ENCODE peak calls at places on chromosome 16, in nine cellular contexts. One of them, this sample, is unnamed.

GRCh38 chr16:70777973-70778406 is 23.0 kb downstream of the VAC14 start:
- DNase-seq in mucosa of descending colon: peak; percentile 13
- DNase-seq in A549: peak; percentile 78
- DNase-seq in dorsolateral prefrontal cortex: no peak
- DNase-seq in activated CD8-positive, alpha-beta T cell treated with anti-CD3 and anti-CD28 coated beads for 36 hours: no peak
- DNase-seq in left lung: no peak
- DNase-seq in chondrocyte: no peak
- DNase-seq in natural killer cell: no peak
- DNase-seq in RWPE1: no peak
- DNase-seq in this sample: no peak

GRCh38 chr16:77896357-77896972 is 108.1 kb downstream of the VAT1L start:
- DNase-seq in left lung: no peak
- DNase-seq in dorsolateral prefrontal cortex: no peak
- DNase-seq in RWPE1: no peak
- DNase-seq in activated CD8-positive, alpha-beta T cell treated with anti-CD3 and anti-CD28 coated beads for 36 hours: no peak
- DNase-seq in A549: no peak
- DNase-seq in chondrocyte: no peak
- DNase-seq in mucosa of descending colon: no peak
- DNase-seq in natural killer cell: no peak
- DNase-seq in this sample: no peak

GRCh38 chr16:12089492-12090161 is 113.1 kb downstream of the SNX29 start:
- DNase-seq in dorsolateral prefrontal cortex: peak; percentile 51
- DNase-seq in A549: no peak
- DNase-seq in RWPE1: peak; percentile 44
- DNase-seq in left lung: peak; percentile 71
- DNase-seq in activated CD8-positive, alpha-beta T cell treated with anti-CD3 and anti-CD28 coated beads for 36 hours: peak; percentile 65
- DNase-seq in natural killer cell: no peak
- DNase-seq in mucosa of descending colon: peak; percentile 55
- DNase-seq in chondrocyte: no peak
- DNase-seq in this sample: peak; percentile 56

GRCh38 chr16:13238182-13238581 is 336.8 kb downstream of the SHISA9 start:
- DNase-seq in left lung: no peak
- DNase-seq in chondrocyte: no peak
- DNase-seq in activated CD8-positive, alpha-beta T cell treated with anti-CD3 and anti-CD28 coated beads for 36 hours: no peak
- DNase-seq in A549: no peak
- DNase-seq in mucosa of descending colon: no peak
- DNase-seq in RWPE1: no peak
- DNase-seq in natural killer cell: no peak
- DNase-seq in dorsolateral prefrontal cortex: no peak
- DNase-seq in this sample: no peak

GRCh38 chr16:20377181-20377580 is 24.7 kb upstream of the UMOD start:
- DNase-seq in chondrocyte: no peak
- DNase-seq in A549: no peak
- DNase-seq in natural killer cell: no peak
- DNase-seq in RWPE1: no peak
- DNase-seq in left lung: no peak
- DNase-seq in activated CD8-positive, alpha-beta T cell treated with anti-CD3 and anti-CD28 coated beads for 36 hours: no peak
- DNase-seq in mucosa of descending colon: no peak
- DNase-seq in dorsolateral prefrontal cortex: no peak
- DNase-seq in this sample: no peak

GRCh38 chr16:4847774-4848587 is 700 bp downstream of the UBN1 start:
- DNase-seq in RWPE1: peak; percentile 67
- DNase-seq in activated CD8-positive, alpha-beta T cell treated with anti-CD3 and anti-CD28 coated beads for 36 hours: peak; percentile 60
- DNase-seq in chondrocyte: no peak
- DNase-seq in A549: peak; percentile 45
- DNase-seq in mucosa of descending colon: peak; percentile 67
- DNase-seq in left lung: peak; percentile 53
- DNase-seq in natural killer cell: peak; percentile 18
- DNase-seq in dorsolateral prefrontal cortex: peak; percentile 56
- DNase-seq in this sample: no peak

GRCh38 chr16:65274576-65274975 is 152.7 kb upstream of the CDH11 start:
- DNase-seq in left lung: no peak
- DNase-seq in RWPE1: no peak
- DNase-seq in chondrocyte: no peak
- DNase-seq in activated CD8-positive, alpha-beta T cell treated with anti-CD3 and anti-CD28 coated beads for 36 hours: no peak
- DNase-seq in natural killer cell: no peak
- DNase-seq in mucosa of descending colon: no peak
- DNase-seq in dorsolateral prefrontal cortex: no peak
- DNase-seq in A549: no peak
- DNase-seq in this sample: no peak

GRCh38 chr16:53087101-53087500 is 32.3 kb downstream of the CHD9 start:
- DNase-seq in mucosa of descending colon: no peak
- DNase-seq in dorsolateral prefrontal cortex: no peak
- DNase-seq in chondrocyte: no peak
- DNase-seq in A549: no peak
- DNase-seq in activated CD8-positive, alpha-beta T cell treated with anti-CD3 and anti-CD28 coated beads for 36 hours: no peak
- DNase-seq in RWPE1: no peak
- DNase-seq in natural killer cell: no peak
- DNase-seq in left lung: no peak
- DNase-seq in this sample: no peak

GRCh38 chr16:86038923-86039310 is 140.0 kb downstream of the IRF8 start:
- DNase-seq in activated CD8-positive, alpha-beta T cell treated with anti-CD3 and anti-CD28 coated beads for 36 hours: peak; percentile 65
- DNase-seq in mucosa of descending colon: no peak
- DNase-seq in natural killer cell: no peak
- DNase-seq in dorsolateral prefrontal cortex: no peak
- DNase-seq in RWPE1: no peak
- DNase-seq in chondrocyte: peak; percentile 64
- DNase-seq in left lung: peak; percentile 22
- DNase-seq in A549: no peak
- DNase-seq in this sample: no peak

GRCh38 chr16:55842369-55843104 is 9.6 kb upstream of the CES1 start:
- DNase-seq in activated CD8-positive, alpha-beta T cell treated with anti-CD3 and anti-CD28 coated beads for 36 hours: peak; percentile 25
- DNase-seq in chondrocyte: no peak
- DNase-seq in dorsolateral prefrontal cortex: no peak
- DNase-seq in RWPE1: peak; percentile 58
- DNase-seq in left lung: no peak
- DNase-seq in natural killer cell: no peak
- DNase-seq in A549: peak; percentile 64
- DNase-seq in mucosa of descending colon: no peak
- DNase-seq in this sample: no peak

GRCh38 chr16:56357291-56357764 is 68.0 kb downstream of the AMFR start:
- DNase-seq in activated CD8-positive, alpha-beta T cell treated with anti-CD3 and anti-CD28 coated beads for 36 hours: no peak
- DNase-seq in A549: no peak
- DNase-seq in chondrocyte: no peak
- DNase-seq in mucosa of descending colon: peak; percentile 19
- DNase-seq in natural killer cell: peak; percentile 9
- DNase-seq in left lung: no peak
- DNase-seq in RWPE1: peak; percentile 30
- DNase-seq in dorsolateral prefrontal cortex: peak; percentile 42
- DNase-seq in this sample: peak; percentile 33

GRCh38 chr16:79598341-79599181 is 2.0 kb downstream of the MAF start:
- DNase-seq in A549: peak; percentile 66
- DNase-seq in RWPE1: no peak
- DNase-seq in mucosa of descending colon: peak; percentile 54
- DNase-seq in left lung: peak; percentile 64
- DNase-seq in activated CD8-positive, alpha-beta T cell treated with anti-CD3 and anti-CD28 coated beads for 36 hours: peak; percentile 56
- DNase-seq in dorsolateral prefrontal cortex: peak; percentile 59
- DNase-seq in natural killer cell: peak; percentile 48
- DNase-seq in chondrocyte: peak; percentile 90
- DNase-seq in this sample: peak; percentile 54

GRCh38 chr16:56606688-56607618 is 1.4 kb upstream of the MT2A start:
- DNase-seq in dorsolateral prefrontal cortex: no peak
- DNase-seq in RWPE1: peak; percentile 94
- DNase-seq in A549: peak; percentile 91
- DNase-seq in natural killer cell: peak; percentile 24
- DNase-seq in chondrocyte: no peak
- DNase-seq in left lung: peak; percentile 74
- DNase-seq in mucosa of descending colon: peak; percentile 56
- DNase-seq in activated CD8-positive, alpha-beta T cell treated with anti-CD3 and anti-CD28 coated beads for 36 hours: peak; percentile 51
- DNase-seq in this sample: no peak

GRCh38 chr16:14284371-14284770 is 213.3 kb downstream of the MRTFB start:
- DNase-seq in left lung: no peak
- DNase-seq in A549: no peak
- DNase-seq in mucosa of descending colon: no peak
- DNase-seq in natural killer cell: no peak
- DNase-seq in chondrocyte: no peak
- DNase-seq in activated CD8-positive, alpha-beta T cell treated with anti-CD3 and anti-CD28 coated beads for 36 hours: no peak
- DNase-seq in RWPE1: no peak
- DNase-seq in dorsolateral prefrontal cortex: no peak
- DNase-seq in this sample: no peak

GRCh38 chr16:14286381-14287230 is 215.5 kb downstream of the MRTFB start:
- DNase-seq in activated CD8-positive, alpha-beta T cell treated with anti-CD3 and anti-CD28 coated beads for 36 hours: peak; percentile 42
- DNase-seq in RWPE1: peak; percentile 19
- DNase-seq in natural killer cell: peak; percentile 35
- DNase-seq in A549: no peak
- DNase-seq in mucosa of descending colon: peak; percentile 48
- DNase-seq in left lung: no peak
- DNase-seq in dorsolateral prefrontal cortex: no peak
- DNase-seq in chondrocyte: no peak
- DNase-seq in this sample: no peak

GRCh38 chr16:14284930-14285541 is 213.9 kb downstream of the MRTFB start:
- DNase-seq in activated CD8-positive, alpha-beta T cell treated with anti-CD3 and anti-CD28 coated beads for 36 hours: peak; percentile 74
- DNase-seq in natural killer cell: no peak
- DNase-seq in RWPE1: peak; percentile 53
- DNase-seq in left lung: peak; percentile 71
- DNase-seq in dorsolateral prefrontal cortex: no peak
- DNase-seq in mucosa of descending colon: no peak
- DNase-seq in A549: peak; percentile 82
- DNase-seq in chondrocyte: no peak
- DNase-seq in this sample: no peak

GRCh38 chr16:14285542-14286380 is 214.6 kb downstream of the MRTFB start:
- DNase-seq in chondrocyte: no peak
- DNase-seq in natural killer cell: peak; percentile 98
- DNase-seq in mucosa of descending colon: peak; percentile 98
- DNase-seq in left lung: peak; percentile 91
- DNase-seq in RWPE1: peak; percentile 86
- DNase-seq in A549: peak; percentile 93
- DNase-seq in activated CD8-positive, alpha-beta T cell treated with anti-CD3 and anti-CD28 coated beads for 36 hours: peak; percentile 92
- DNase-seq in dorsolateral prefrontal cortex: peak; percentile 94
- DNase-seq in this sample: peak; percentile 85

DNA sequence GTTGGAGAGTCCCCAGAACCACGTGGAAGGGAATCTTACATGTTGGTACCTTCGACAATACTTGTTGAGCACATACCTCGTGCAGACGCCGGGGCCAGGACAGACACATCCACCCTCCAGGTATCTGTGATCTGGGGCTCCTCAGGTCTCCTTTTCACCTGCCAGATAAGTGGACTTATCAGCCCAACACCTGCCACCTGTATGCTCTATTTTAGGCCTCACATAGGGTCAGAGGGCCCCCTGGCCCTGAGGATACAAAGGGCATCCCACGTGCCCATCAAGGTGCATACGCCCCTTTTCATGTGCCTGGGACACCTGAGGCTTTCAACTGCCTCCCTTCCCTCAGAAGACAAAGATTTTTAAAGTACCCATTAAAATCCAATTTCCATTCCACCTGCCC is 212.7 kb downstream of the MRTFB start:
- DNase-seq in A549: no peak
- DNase-seq in left lung: no peak
- DNase-seq in mucosa of descending colon: no peak
- DNase-seq in natural killer cell: no peak
- DNase-seq in activated CD8-positive, alpha-beta T cell treated with anti-CD3 and anti-CD28 coated beads for 36 hours: no peak
- DNase-seq in RWPE1: no peak
- DNase-seq in dorsolateral prefrontal cortex: no peak
- DNase-seq in chondrocyte: no peak
- DNase-seq in this sample: no peak
- TF ChIP-seq CTCF in A549: no peak
- TF ChIP-seq CTCF in left lung: no peak
- TF ChIP-seq CTCF in mucosa of descending colon: no peak
- TF ChIP-seq CTCF in natural killer cell: no peak
- TF ChIP-seq CTCF in activated CD8-positive, alpha-beta T cell treated with anti-CD3 and anti-CD28 coated beads for 36 hours: no peak
- TF ChIP-seq CTCF in RWPE1: no peak
- TF ChIP-seq CTCF in dorsolateral prefrontal cortex: no peak
- TF ChIP-seq CTCF in chondrocyte: no peak
- TF ChIP-seq CTCF in this sample: no peak

GRCh38 chr16:84574191-84574590 is 43.7 kb downstream of the COTL1 start:
- DNase-seq in chondrocyte: no peak
- DNase-seq in left lung: no peak
- DNase-seq in activated CD8-positive, alpha-beta T cell treated with anti-CD3 and anti-CD28 coated beads for 36 hours: no peak
- DNase-seq in RWPE1: no peak
- DNase-seq in dorsolateral prefrontal cortex: peak; percentile 50
- DNase-seq in mucosa of descending colon: no peak
- DNase-seq in A549: no peak
- DNase-seq in natural killer cell: no peak
- DNase-seq in this sample: no peak
- TF ChIP-seq CTCF in chondrocyte: no peak
- TF ChIP-seq CTCF in left lung: no peak
- TF ChIP-seq CTCF in activated CD8-positive, alpha-beta T cell treated with anti-CD3 and anti-CD28 coated beads for 36 hours: no peak
- TF ChIP-seq CTCF in RWPE1: no peak
- TF ChIP-seq CTCF in dorsolateral prefrontal cortex: no peak
- TF ChIP-seq CTCF in mucosa of descending colon: no peak
- TF ChIP-seq CTCF in A549: no peak
- TF ChIP-seq CTCF in natural killer cell: no peak
- TF ChIP-seq CTCF in this sample: no peak

DNA sequence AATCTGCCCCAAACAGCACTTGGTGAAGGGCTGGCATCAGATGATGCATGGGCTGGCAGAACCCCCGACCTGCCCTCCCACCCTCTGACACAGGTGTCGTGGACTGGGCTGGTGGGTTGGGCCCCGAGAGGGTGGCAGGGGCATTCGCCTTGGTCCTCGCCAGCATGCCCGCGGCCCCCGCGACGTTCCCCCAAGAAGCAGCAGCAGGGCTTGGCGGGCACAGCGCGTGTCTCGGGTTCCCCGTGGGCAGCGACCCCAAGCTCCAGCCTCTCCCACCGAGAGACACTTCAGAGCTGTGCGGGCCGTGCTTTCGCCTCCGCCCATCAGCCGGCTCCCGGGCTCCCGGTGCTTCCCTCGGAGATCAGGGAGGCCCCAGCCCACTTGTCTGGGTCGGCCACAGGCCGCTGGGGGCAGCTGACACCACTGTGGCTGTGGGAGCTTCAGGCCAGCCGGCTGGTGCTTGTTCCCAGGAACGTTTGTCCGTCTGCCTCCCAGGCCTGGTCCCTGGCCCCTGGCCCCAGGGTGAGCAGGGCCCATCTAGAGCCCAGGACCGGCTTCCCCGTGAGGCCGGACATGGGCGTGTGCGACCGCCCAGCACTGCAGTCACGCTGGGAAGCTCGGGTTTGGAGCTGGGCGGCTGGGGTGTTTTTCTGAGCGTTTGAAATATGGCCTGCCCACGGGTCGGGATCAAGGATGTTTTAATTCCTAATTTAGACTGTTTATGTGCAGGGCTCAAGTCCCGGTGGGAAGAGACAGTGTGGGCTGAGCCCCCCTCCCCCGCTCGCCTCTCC is 16.6 kb downstream of the CACNA1H start:
- DNase-seq in left lung: no peak
- DNase-seq in RWPE1: no peak
- DNase-seq in mucosa of descending colon: no peak
- DNase-seq in A549: no peak
- DNase-seq in dorsolateral prefrontal cortex: no peak
- DNase-seq in activated CD8-positive, alpha-beta T cell treated with anti-CD3 and anti-CD28 coated beads for 36 hours: no peak
- DNase-seq in chondrocyte: no peak
- DNase-seq in natural killer cell: no peak
- DNase-seq in this sample: no peak
- TF ChIP-seq CTCF in left lung: no peak
- TF ChIP-seq CTCF in RWPE1: no peak
- TF ChIP-seq CTCF in mucosa of descending colon: no peak
- TF ChIP-seq CTCF in A549: no peak
- TF ChIP-seq CTCF in dorsolateral prefrontal cortex: no peak
- TF ChIP-seq CTCF in activated CD8-positive, alpha-beta T cell treated with anti-CD3 and anti-CD28 coated beads for 36 hours: no peak
- TF ChIP-seq CTCF in chondrocyte: peak; percentile 28
- TF ChIP-seq CTCF in natural killer cell: no peak
- TF ChIP-seq CTCF in this sample: no peak

DNA sequence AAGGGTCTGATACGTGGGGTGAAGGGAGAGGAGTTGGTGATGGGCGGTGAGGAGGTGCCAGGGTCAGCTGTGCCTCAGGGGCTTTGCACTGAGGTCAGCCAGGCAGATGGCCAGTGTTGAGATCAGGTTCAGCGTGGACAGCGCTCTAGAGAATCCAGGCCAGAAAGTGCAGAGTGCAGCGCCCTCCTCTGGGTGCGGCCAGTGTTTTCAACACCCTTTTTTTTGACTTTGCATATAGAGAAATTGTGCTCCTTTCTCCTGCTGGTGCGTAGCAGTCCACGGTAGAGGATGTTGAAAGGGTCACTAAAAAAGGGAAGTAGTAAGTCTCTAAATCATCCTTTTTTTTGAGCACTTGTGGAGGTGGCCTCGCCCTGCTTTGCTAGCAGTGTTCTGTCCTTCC is 53.9 kb downstream of the BANP start:
- DNase-seq in mucosa of descending colon: no peak
- DNase-seq in A549: no peak
- DNase-seq in natural killer cell: no peak
- DNase-seq in activated CD8-positive, alpha-beta T cell treated with anti-CD3 and anti-CD28 coated beads for 36 hours: peak; percentile 20
- DNase-seq in left lung: no peak
- DNase-seq in chondrocyte: no peak
- DNase-seq in dorsolateral prefrontal cortex: peak; percentile 27
- DNase-seq in RWPE1: no peak
- DNase-seq in this sample: peak; percentile 78
- TF ChIP-seq CTCF in mucosa of descending colon: no peak
- TF ChIP-seq CTCF in A549: peak; percentile 10
- TF ChIP-seq CTCF in natural killer cell: no peak
- TF ChIP-seq CTCF in activated CD8-positive, alpha-beta T cell treated with anti-CD3 and anti-CD28 coated beads for 36 hours: peak; percentile 33
- TF ChIP-seq CTCF in left lung: no peak
- TF ChIP-seq CTCF in chondrocyte: peak; percentile 57
- TF ChIP-seq CTCF in dorsolateral prefrontal cortex: no peak
- TF ChIP-seq CTCF in RWPE1: no peak
- TF ChIP-seq CTCF in this sample: peak; percentile 74

This sample was measured in CD14-positive monocyte.